ENCODE peak calls at places on chromosomes 1 and 21, in four cellular contexts. One of them, this sample, is unnamed.
A peak's percentile ranks its signal among the peaks of the same experiment; 100 is the strongest.

GRCh38 chr1:226631229-226632000 is 82.9 kb downstream of the STUM start:
- DNase-seq in epithelial cell of proximal tubule: no peak
- DNase-seq in cardiac fibroblast: no peak
- DNase-seq in GM06990: no peak
- DNase-seq in this sample: no peak

GRCh38 chr21:28798798-28799197 is 193.9 kb downstream of the LTN1 start:
- DNase-seq in epithelial cell of proximal tubule: no peak
- DNase-seq in cardiac fibroblast: peak; percentile 51
- DNase-seq in GM06990: no peak
- DNase-seq in this sample: no peak

GRCh38 chr1:56968878-56969495 is 3.2 kb upstream of the C8B start:
- DNase-seq in epithelial cell of proximal tubule: peak; percentile 71
- DNase-seq in cardiac fibroblast: no peak
- DNase-seq in GM06990: no peak
- DNase-seq in this sample: no peak

GRCh38 chr1:4018721-4019521 is 118.8 kb upstream of the C1orf174 start:
- DNase-seq in epithelial cell of proximal tubule: peak; percentile 1
- DNase-seq in cardiac fibroblast: no peak
- DNase-seq in GM06990: no peak
- DNase-seq in this sample: no peak

GRCh38 chr1:230077436-230078221 is 10.6 kb downstream of the GALNT2 start:
- DNase-seq in epithelial cell of proximal tubule: no peak
- DNase-seq in cardiac fibroblast: no peak
- DNase-seq in GM06990: no peak
- DNase-seq in this sample: no peak

GRCh38 chr1:12604114-12604874 is 13.7 kb downstream of the DHRS3 start:
- DNase-seq in epithelial cell of proximal tubule: peak; percentile 87
- DNase-seq in cardiac fibroblast: peak; percentile 99
- DNase-seq in GM06990: no peak
- DNase-seq in this sample: peak; percentile 7

GRCh38 chr1:56376188-56376984 is 203.0 kb downstream of the PLPP3 start:
- DNase-seq in epithelial cell of proximal tubule: no peak
- DNase-seq in cardiac fibroblast: peak; percentile 65
- DNase-seq in GM06990: no peak
- DNase-seq in this sample: no peak

GRCh38 chr21:28579986-28580550 is 412.6 kb downstream of the LTN1 start:
- DNase-seq in epithelial cell of proximal tubule: no peak
- DNase-seq in cardiac fibroblast: no peak
- DNase-seq in GM06990: no peak
- DNase-seq in this sample: no peak

GRCh38 chr1:59595774-59596173 is 219.0 kb upstream of the HOOK1 start:
- DNase-seq in epithelial cell of proximal tubule: no peak
- DNase-seq in cardiac fibroblast: peak; percentile 21
- DNase-seq in GM06990: no peak
- DNase-seq in this sample: no peak

GRCh38 chr1:79197421-79197820 is 190.9 kb upstream of the ADGRL4 start:
- DNase-seq in epithelial cell of proximal tubule: no peak
- DNase-seq in cardiac fibroblast: peak; percentile 58
- DNase-seq in GM06990: no peak
- DNase-seq in this sample: no peak

GRCh38 chr1:236325567-236325966 is 43.8 kb upstream of the ERO1B start:
- DNase-seq in epithelial cell of proximal tubule: no peak
- DNase-seq in cardiac fibroblast: no peak
- DNase-seq in GM06990: no peak
- DNase-seq in this sample: no peak

GRCh38 chr1:181518152-181518551 is 34.8 kb downstream of the CACNA1E start:
- DNase-seq in epithelial cell of proximal tubule: no peak
- DNase-seq in cardiac fibroblast: no peak
- DNase-seq in GM06990: no peak
- DNase-seq in this sample: no peak

GRCh38 chr1:179706339-179706941 is 36.7 kb upstream of the FAM163A start:
- DNase-seq in epithelial cell of proximal tubule: peak; percentile 4
- DNase-seq in cardiac fibroblast: peak; percentile 83
- DNase-seq in GM06990: peak; percentile 36
- DNase-seq in this sample: peak; percentile 22

GRCh38 chr1:237071641-237072420 is 29.8 kb downstream of the RYR2 start:
- DNase-seq in epithelial cell of proximal tubule: no peak
- DNase-seq in cardiac fibroblast: no peak
- DNase-seq in GM06990: no peak
- DNase-seq in this sample: no peak

DNA sequence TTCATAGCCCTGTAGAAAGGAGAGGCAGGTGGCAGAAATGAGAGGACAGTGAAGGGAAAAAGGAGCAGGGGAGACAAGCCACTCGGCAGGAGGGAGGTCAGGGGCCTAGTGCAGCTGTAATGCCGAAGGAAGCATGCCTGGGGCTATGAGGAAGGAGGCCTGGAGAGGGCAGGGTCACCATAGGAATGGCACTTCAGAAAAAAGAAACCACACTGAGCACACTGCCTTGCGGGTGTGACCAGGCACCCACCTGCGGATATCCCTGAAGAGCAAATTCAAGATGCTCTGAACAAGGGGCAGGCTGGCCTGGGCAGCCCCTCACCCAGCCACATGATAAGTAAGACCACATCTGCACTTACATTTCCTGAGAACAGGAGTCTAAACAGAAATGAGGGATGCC is 104.7 kb downstream of the JAK1 start:
- DNase-seq in epithelial cell of proximal tubule: no peak
- DNase-seq in cardiac fibroblast: peak; percentile 31
- DNase-seq in GM06990: no peak
- DNase-seq in this sample: no peak
- TF ChIP-seq CTCF in epithelial cell of proximal tubule: peak; percentile 45
- TF ChIP-seq CTCF in cardiac fibroblast: no peak
- TF ChIP-seq CTCF in GM06990: peak; percentile 25
- TF ChIP-seq CTCF in this sample: no peak

GRCh38 chr1:93177991-93178390 is 2.2 kb downstream of the TMED5 start:
- DNase-seq in epithelial cell of proximal tubule: no peak
- DNase-seq in cardiac fibroblast: peak; percentile 49
- DNase-seq in GM06990: no peak
- DNase-seq in this sample: no peak
- H3K4me3 ChIP-seq in epithelial cell of proximal tubule: peak overlapping the region; percentile 95
- H3K4me3 ChIP-seq in cardiac fibroblast: peak overlapping the region; percentile 88
- H3K4me3 ChIP-seq in GM06990: peak overlapping the region; percentile 100
- H3K4me3 ChIP-seq in this sample: peak overlapping the region; percentile 97

DNA sequence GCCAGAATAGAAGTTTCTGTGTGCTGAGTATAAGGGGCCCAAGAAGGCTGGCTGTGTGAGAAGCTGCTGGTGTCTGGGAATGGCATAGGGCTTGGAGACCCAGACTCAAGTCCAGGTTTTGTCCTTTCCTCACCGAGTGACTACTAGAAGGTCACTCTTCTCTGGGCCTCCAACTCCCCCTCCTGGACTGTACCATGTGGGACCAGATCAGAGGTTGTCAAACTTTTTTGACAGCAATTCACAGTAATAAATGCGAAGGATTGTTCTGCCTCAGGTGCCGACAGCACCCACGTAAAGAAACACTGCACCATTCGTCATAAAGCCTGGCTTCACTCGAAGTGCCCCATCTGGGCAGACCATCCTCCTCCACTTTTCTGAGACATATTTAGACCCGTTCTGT is 29.0 kb downstream of the PKP1 start:
- DNase-seq in epithelial cell of proximal tubule: no peak
- DNase-seq in cardiac fibroblast: no peak
- DNase-seq in GM06990: no peak
- DNase-seq in this sample: no peak
- TF ChIP-seq CTCF in epithelial cell of proximal tubule: peak; percentile 21
- TF ChIP-seq CTCF in cardiac fibroblast: no peak
- TF ChIP-seq CTCF in GM06990: no peak
- TF ChIP-seq CTCF in this sample: no peak

GRCh38 chr1:50422946-50423669 is at the start of gene DMRTA2:
- DNase-seq in epithelial cell of proximal tubule: no peak
- DNase-seq in cardiac fibroblast: no peak
- DNase-seq in GM06990: no peak
- DNase-seq in this sample: no peak
- H3K4me3 ChIP-seq in epithelial cell of proximal tubule: peak within 1 kb of the TSS; percentile 2
- H3K4me3 ChIP-seq in cardiac fibroblast: peak within 1 kb of the TSS; percentile 26
- H3K4me3 ChIP-seq in GM06990: peak within 1 kb of the TSS; percentile 64
- H3K4me3 ChIP-seq in this sample: peak within 1 kb of the TSS; percentile 40

DNA sequence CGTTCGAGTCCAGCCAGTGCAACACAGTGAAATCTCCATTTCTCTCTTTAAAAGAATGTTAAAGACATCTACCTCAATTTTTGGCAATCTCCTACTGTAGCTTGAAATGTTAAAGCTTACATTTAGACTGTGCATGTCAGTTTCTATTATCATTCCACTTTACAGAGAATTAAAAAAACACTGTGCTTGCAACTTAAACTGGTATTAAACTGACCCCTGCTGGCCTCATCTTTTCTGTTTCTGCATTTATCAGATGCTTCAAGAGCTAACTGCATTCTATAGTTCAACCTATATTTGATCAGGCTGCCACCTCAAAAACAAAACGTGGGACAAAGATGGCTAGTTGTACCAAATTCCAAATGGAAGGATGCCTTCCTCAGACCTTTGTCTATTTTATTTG is 226.5 kb downstream of the SMYD3 start:
- DNase-seq in epithelial cell of proximal tubule: no peak
- DNase-seq in cardiac fibroblast: peak; percentile 61
- DNase-seq in GM06990: no peak
- DNase-seq in this sample: no peak
- TF ChIP-seq CTCF in epithelial cell of proximal tubule: peak; percentile 32
- TF ChIP-seq CTCF in cardiac fibroblast: peak; percentile 14
- TF ChIP-seq CTCF in GM06990: peak; percentile 28
- TF ChIP-seq CTCF in this sample: no peak

GRCh38 chr21:44005071-44005470 is 7.0 kb upstream of the TRAPPC10 start:
- DNase-seq in epithelial cell of proximal tubule: no peak
- DNase-seq in cardiac fibroblast: no peak
- DNase-seq in GM06990: no peak
- DNase-seq in this sample: no peak

GRCh38 chr21:44003307-44003966 is 8.7 kb upstream of the TRAPPC10 start:
- DNase-seq in epithelial cell of proximal tubule: no peak
- DNase-seq in cardiac fibroblast: no peak
- DNase-seq in GM06990: no peak
- DNase-seq in this sample: no peak

GRCh38 chr21:44006017-44006624 is 6.0 kb upstream of the TRAPPC10 start:
- DNase-seq in epithelial cell of proximal tubule: peak; percentile 43
- DNase-seq in cardiac fibroblast: peak; percentile 92
- DNase-seq in GM06990: no peak
- DNase-seq in this sample: no peak

GRCh38 chr21:44005593-44005992 is 6.5 kb upstream of the TRAPPC10 start:
- DNase-seq in epithelial cell of proximal tubule: no peak
- DNase-seq in cardiac fibroblast: no peak
- DNase-seq in GM06990: no peak
- DNase-seq in this sample: no peak

DNA sequence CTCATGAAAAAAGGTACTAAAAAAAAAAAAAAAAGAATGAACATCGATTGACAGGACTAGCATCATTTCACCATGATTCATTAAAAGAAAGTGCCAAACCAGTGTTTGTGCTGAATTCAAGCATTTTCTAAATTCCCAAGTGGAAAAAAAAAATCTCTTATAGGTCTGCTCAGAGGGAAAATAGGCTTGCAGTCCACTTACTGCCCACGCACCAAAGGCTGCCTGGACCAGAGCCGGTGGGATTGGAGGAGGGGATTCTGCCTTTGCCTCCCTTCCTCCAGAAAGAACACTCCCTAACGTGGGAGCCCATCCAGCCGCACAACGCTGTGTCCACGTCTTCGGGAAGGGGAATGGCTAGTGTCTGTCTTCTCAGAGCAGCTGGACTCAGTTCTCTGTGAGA is 5.5 kb upstream of the TRAPPC10 start:
- DNase-seq in epithelial cell of proximal tubule: no peak
- DNase-seq in cardiac fibroblast: peak; percentile 89
- DNase-seq in GM06990: no peak
- DNase-seq in this sample: no peak
- H3K4me3 ChIP-seq in epithelial cell of proximal tubule: no peak overlapping the region
- H3K4me3 ChIP-seq in cardiac fibroblast: peak overlapping the region; percentile 18
- H3K4me3 ChIP-seq in GM06990: no peak overlapping the region
- H3K4me3 ChIP-seq in this sample: no peak overlapping the region

DNA sequence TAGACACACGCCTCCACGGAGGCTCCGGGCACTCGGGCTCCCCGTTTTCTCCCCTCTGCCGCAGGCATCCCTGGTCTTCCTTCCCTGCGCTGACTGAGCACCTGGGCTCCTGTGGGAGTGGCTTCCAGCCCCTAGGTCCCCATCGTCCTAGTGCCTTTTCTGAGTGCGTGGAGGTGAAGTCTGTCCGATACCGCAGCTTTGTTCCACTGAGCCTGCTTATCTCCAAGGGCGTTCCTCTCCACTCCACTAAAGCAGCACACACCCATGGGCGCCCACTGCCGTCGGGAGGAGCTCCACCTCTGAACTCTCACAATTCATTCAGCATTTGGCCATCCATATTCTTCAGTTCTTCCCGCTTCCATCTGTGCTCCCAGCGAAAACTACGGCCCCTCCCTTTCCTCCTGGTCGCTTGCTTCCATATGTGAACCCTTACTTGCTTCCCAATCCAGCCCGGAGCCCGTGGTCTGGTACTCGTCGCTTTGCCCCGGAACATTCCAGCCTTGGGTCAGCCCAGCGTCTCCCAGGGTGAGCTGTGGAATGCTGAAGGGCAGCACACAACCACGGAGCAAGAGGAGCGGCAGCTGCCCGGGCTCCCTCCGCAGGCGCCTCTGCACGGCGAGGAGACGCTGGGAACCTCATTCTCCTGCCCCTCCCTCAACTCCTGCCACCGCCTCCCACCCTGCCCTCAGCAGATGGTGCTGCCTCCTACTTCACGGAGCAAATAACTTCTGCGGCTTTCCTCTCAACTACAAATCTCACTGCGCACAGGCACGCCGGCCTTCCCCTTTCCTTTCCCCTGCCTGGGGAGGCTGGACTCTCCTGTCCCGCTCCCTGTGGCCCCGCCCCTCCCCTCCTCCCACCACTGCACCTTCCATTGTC is 27.5 kb downstream of the ATP8B2 start:
- DNase-seq in epithelial cell of proximal tubule: no peak
- DNase-seq in cardiac fibroblast: peak; percentile 82
- DNase-seq in GM06990: no peak
- DNase-seq in this sample: no peak
- TF ChIP-seq CTCF in epithelial cell of proximal tubule: no peak
- TF ChIP-seq CTCF in cardiac fibroblast: no peak
- TF ChIP-seq CTCF in GM06990: peak; percentile 13
- TF ChIP-seq CTCF in this sample: no peak

DNA sequence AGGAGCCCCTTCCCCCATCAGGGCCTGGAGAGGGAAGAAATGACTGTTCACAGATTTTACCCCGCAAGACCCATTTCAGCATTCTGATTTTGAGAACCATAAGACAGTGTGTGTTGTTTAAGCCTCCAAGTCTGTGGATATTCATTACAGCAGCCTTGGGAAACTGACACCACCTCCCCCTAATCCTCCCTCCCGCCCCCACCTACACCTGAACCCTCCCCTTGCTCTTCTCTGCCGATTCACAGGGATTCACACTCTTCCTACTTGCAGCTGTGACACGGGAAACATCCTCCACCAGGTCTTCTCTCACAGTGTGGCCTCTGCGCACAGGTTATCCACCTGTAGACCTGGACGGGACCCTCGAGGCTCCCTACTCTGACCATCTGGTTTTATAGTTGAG is 50.1 kb downstream of the RIPK4 start:
- DNase-seq in epithelial cell of proximal tubule: no peak
- DNase-seq in cardiac fibroblast: no peak
- DNase-seq in GM06990: no peak
- DNase-seq in this sample: no peak
- H3K4me3 ChIP-seq in epithelial cell of proximal tubule: no peak overlapping the region
- H3K4me3 ChIP-seq in cardiac fibroblast: no peak overlapping the region
- H3K4me3 ChIP-seq in GM06990: no peak overlapping the region
- H3K4me3 ChIP-seq in this sample: no peak overlapping the region

This sample was measured in GM12864.